ENCODE peak calls at places on chromosomes 6 and 20, in nine cellular contexts. One of them, this sample, is unnamed.

GRCh38 chr20:34582911-34583310 is 24.4 kb downstream of the MAP1LC3A start:
- DNase-seq in activated CD4-positive, CD25-positive, alpha-beta regulatory T cell: no peak
- DNase-seq in substantia nigra: no peak
- DNase-seq in NCI-H1105 treated with DMSO at 0.1 percent for 48 hours: no peak
- DNase-seq in RCC 7860: peak; percentile 27
- DNase-seq in activated CD4-positive, alpha-beta T cell treated with anti-CD3 and anti-CD28 coated beads, Interleukin-2, amount 10 ng/mL, durations not matched to agents 7 days and 5 days: no peak
- DNase-seq in AML-193: no peak
- DNase-seq in A172: no peak
- DNase-seq in caudate nucleus: no peak
- DNase-seq in this sample: no peak

GRCh38 chr6:85673198-85674139 is 30.8 kb upstream of the SYNCRIP start:
- DNase-seq in activated CD4-positive, CD25-positive, alpha-beta regulatory T cell: no peak
- DNase-seq in substantia nigra: no peak
- DNase-seq in NCI-H1105 treated with DMSO at 0.1 percent for 48 hours: no peak
- DNase-seq in RCC 7860: no peak
- DNase-seq in activated CD4-positive, alpha-beta T cell treated with anti-CD3 and anti-CD28 coated beads, Interleukin-2, amount 10 ng/mL, durations not matched to agents 7 days and 5 days: no peak
- DNase-seq in AML-193: no peak
- DNase-seq in A172: no peak
- DNase-seq in caudate nucleus: no peak
- DNase-seq in this sample: no peak

GRCh38 chr6:100078509-100078908 is 84.5 kb upstream of the MCHR2 start:
- DNase-seq in activated CD4-positive, CD25-positive, alpha-beta regulatory T cell: no peak
- DNase-seq in substantia nigra: no peak
- DNase-seq in NCI-H1105 treated with DMSO at 0.1 percent for 48 hours: no peak
- DNase-seq in RCC 7860: peak; percentile 17
- DNase-seq in activated CD4-positive, alpha-beta T cell treated with anti-CD3 and anti-CD28 coated beads, Interleukin-2, amount 10 ng/mL, durations not matched to agents 7 days and 5 days: no peak
- DNase-seq in AML-193: no peak
- DNase-seq in A172: peak; percentile 77
- DNase-seq in caudate nucleus: no peak
- DNase-seq in this sample: no peak

GRCh38 chr20:24633521-24633920 is 164.1 kb downstream of the SYNDIG1 start:
- DNase-seq in activated CD4-positive, CD25-positive, alpha-beta regulatory T cell: no peak
- DNase-seq in substantia nigra: no peak
- DNase-seq in NCI-H1105 treated with DMSO at 0.1 percent for 48 hours: no peak
- DNase-seq in RCC 7860: no peak
- DNase-seq in activated CD4-positive, alpha-beta T cell treated with anti-CD3 and anti-CD28 coated beads, Interleukin-2, amount 10 ng/mL, durations not matched to agents 7 days and 5 days: no peak
- DNase-seq in AML-193: no peak
- DNase-seq in A172: no peak
- DNase-seq in caudate nucleus: no peak
- DNase-seq in this sample: no peak

GRCh38 chr6:79833806-79834205 is 113.5 kb downstream of the ELOVL4 start:
- DNase-seq in activated CD4-positive, CD25-positive, alpha-beta regulatory T cell: no peak
- DNase-seq in substantia nigra: no peak
- DNase-seq in NCI-H1105 treated with DMSO at 0.1 percent for 48 hours: no peak
- DNase-seq in RCC 7860: no peak
- DNase-seq in activated CD4-positive, alpha-beta T cell treated with anti-CD3 and anti-CD28 coated beads, Interleukin-2, amount 10 ng/mL, durations not matched to agents 7 days and 5 days: no peak
- DNase-seq in AML-193: no peak
- DNase-seq in A172: no peak
- DNase-seq in caudate nucleus: no peak
- DNase-seq in this sample: peak; percentile 18

GRCh38 chr20:5448449-5449118 is 131.8 kb upstream of the PROKR2 start:
- DNase-seq in activated CD4-positive, CD25-positive, alpha-beta regulatory T cell: no peak
- DNase-seq in substantia nigra: no peak
- DNase-seq in NCI-H1105 treated with DMSO at 0.1 percent for 48 hours: peak; percentile 64
- DNase-seq in RCC 7860: peak; percentile 6
- DNase-seq in activated CD4-positive, alpha-beta T cell treated with anti-CD3 and anti-CD28 coated beads, Interleukin-2, amount 10 ng/mL, durations not matched to agents 7 days and 5 days: peak; percentile 54
- DNase-seq in AML-193: peak; percentile 24
- DNase-seq in A172: peak; percentile 63
- DNase-seq in caudate nucleus: no peak
- DNase-seq in this sample: peak; percentile 7

GRCh38 chr20:20894753-20895152 is 182.3 kb upstream of the RALGAPA2 start:
- DNase-seq in activated CD4-positive, CD25-positive, alpha-beta regulatory T cell: no peak
- DNase-seq in substantia nigra: no peak
- DNase-seq in NCI-H1105 treated with DMSO at 0.1 percent for 48 hours: no peak
- DNase-seq in RCC 7860: no peak
- DNase-seq in activated CD4-positive, alpha-beta T cell treated with anti-CD3 and anti-CD28 coated beads, Interleukin-2, amount 10 ng/mL, durations not matched to agents 7 days and 5 days: no peak
- DNase-seq in AML-193: no peak
- DNase-seq in A172: no peak
- DNase-seq in caudate nucleus: no peak
- DNase-seq in this sample: no peak

GRCh38 chr6:25332671-25333071 is 53.5 kb downstream of the CARMIL1 start:
- DNase-seq in activated CD4-positive, CD25-positive, alpha-beta regulatory T cell: no peak
- DNase-seq in substantia nigra: no peak
- DNase-seq in NCI-H1105 treated with DMSO at 0.1 percent for 48 hours: no peak
- DNase-seq in RCC 7860: no peak
- DNase-seq in activated CD4-positive, alpha-beta T cell treated with anti-CD3 and anti-CD28 coated beads, Interleukin-2, amount 10 ng/mL, durations not matched to agents 7 days and 5 days: no peak
- DNase-seq in AML-193: no peak
- DNase-seq in A172: no peak
- DNase-seq in caudate nucleus: no peak
- DNase-seq in this sample: peak; percentile 12

GRCh38 chr20:2805682-2806350 is 5.4 kb upstream of the CPXM1 start:
- DNase-seq in activated CD4-positive, CD25-positive, alpha-beta regulatory T cell: no peak
- DNase-seq in substantia nigra: no peak
- DNase-seq in NCI-H1105 treated with DMSO at 0.1 percent for 48 hours: no peak
- DNase-seq in RCC 7860: no peak
- DNase-seq in activated CD4-positive, alpha-beta T cell treated with anti-CD3 and anti-CD28 coated beads, Interleukin-2, amount 10 ng/mL, durations not matched to agents 7 days and 5 days: no peak
- DNase-seq in AML-193: no peak
- DNase-seq in A172: no peak
- DNase-seq in caudate nucleus: no peak
- DNase-seq in this sample: no peak

GRCh38 chr20:22353586-22353985 is 230.8 kb downstream of the FOXA2 start:
- DNase-seq in activated CD4-positive, CD25-positive, alpha-beta regulatory T cell: no peak
- DNase-seq in substantia nigra: no peak
- DNase-seq in NCI-H1105 treated with DMSO at 0.1 percent for 48 hours: no peak
- DNase-seq in RCC 7860: no peak
- DNase-seq in activated CD4-positive, alpha-beta T cell treated with anti-CD3 and anti-CD28 coated beads, Interleukin-2, amount 10 ng/mL, durations not matched to agents 7 days and 5 days: no peak
- DNase-seq in AML-193: no peak
- DNase-seq in A172: no peak
- DNase-seq in caudate nucleus: no peak
- DNase-seq in this sample: no peak

GRCh38 chr6:4256969-4257368 is 121.6 kb upstream of the ECI2 start:
- DNase-seq in activated CD4-positive, CD25-positive, alpha-beta regulatory T cell: no peak
- DNase-seq in substantia nigra: no peak
- DNase-seq in NCI-H1105 treated with DMSO at 0.1 percent for 48 hours: no peak
- DNase-seq in RCC 7860: no peak
- DNase-seq in activated CD4-positive, alpha-beta T cell treated with anti-CD3 and anti-CD28 coated beads, Interleukin-2, amount 10 ng/mL, durations not matched to agents 7 days and 5 days: no peak
- DNase-seq in AML-193: no peak
- DNase-seq in A172: peak; percentile 45
- DNase-seq in caudate nucleus: no peak
- DNase-seq in this sample: no peak

GRCh38 chr6:152296648-152297376 is 340.4 kb downstream of the SYNE1 start:
- DNase-seq in activated CD4-positive, CD25-positive, alpha-beta regulatory T cell: no peak
- DNase-seq in substantia nigra: no peak
- DNase-seq in NCI-H1105 treated with DMSO at 0.1 percent for 48 hours: no peak
- DNase-seq in RCC 7860: no peak
- DNase-seq in activated CD4-positive, alpha-beta T cell treated with anti-CD3 and anti-CD28 coated beads, Interleukin-2, amount 10 ng/mL, durations not matched to agents 7 days and 5 days: no peak
- DNase-seq in AML-193: no peak
- DNase-seq in A172: no peak
- DNase-seq in caudate nucleus: no peak
- DNase-seq in this sample: no peak

GRCh38 chr20:8018928-8019177 is 708 bp downstream of the TMX4 start:
- DNase-seq in activated CD4-positive, CD25-positive, alpha-beta regulatory T cell: no peak
- DNase-seq in substantia nigra: no peak
- DNase-seq in NCI-H1105 treated with DMSO at 0.1 percent for 48 hours: peak; percentile 78
- DNase-seq in RCC 7860: peak; percentile 9
- DNase-seq in activated CD4-positive, alpha-beta T cell treated with anti-CD3 and anti-CD28 coated beads, Interleukin-2, amount 10 ng/mL, durations not matched to agents 7 days and 5 days: no peak
- DNase-seq in AML-193: peak; percentile 64
- DNase-seq in A172: peak; percentile 36
- DNase-seq in caudate nucleus: no peak
- DNase-seq in this sample: no peak

GRCh38 chr20:32762754-32763201 is 593 bp downstream of the DNMT3B start:
- DNase-seq in activated CD4-positive, CD25-positive, alpha-beta regulatory T cell: no peak
- DNase-seq in substantia nigra: no peak
- DNase-seq in NCI-H1105 treated with DMSO at 0.1 percent for 48 hours: peak; percentile 22
- DNase-seq in RCC 7860: no peak
- DNase-seq in activated CD4-positive, alpha-beta T cell treated with anti-CD3 and anti-CD28 coated beads, Interleukin-2, amount 10 ng/mL, durations not matched to agents 7 days and 5 days: no peak
- DNase-seq in AML-193: no peak
- DNase-seq in A172: no peak
- DNase-seq in caudate nucleus: no peak
- DNase-seq in this sample: no peak

GRCh38 chr20:10843161-10843711 is 169.4 kb upstream of the JAG1 start:
- DNase-seq in activated CD4-positive, CD25-positive, alpha-beta regulatory T cell: no peak
- DNase-seq in substantia nigra: no peak
- DNase-seq in NCI-H1105 treated with DMSO at 0.1 percent for 48 hours: no peak
- DNase-seq in RCC 7860: no peak
- DNase-seq in activated CD4-positive, alpha-beta T cell treated with anti-CD3 and anti-CD28 coated beads, Interleukin-2, amount 10 ng/mL, durations not matched to agents 7 days and 5 days: no peak
- DNase-seq in AML-193: no peak
- DNase-seq in A172: no peak
- DNase-seq in caudate nucleus: no peak
- DNase-seq in this sample: no peak

GRCh38 chr6:163705923-163706322 is 291.4 kb downstream of the QKI start:
- DNase-seq in activated CD4-positive, CD25-positive, alpha-beta regulatory T cell: no peak
- DNase-seq in substantia nigra: no peak
- DNase-seq in NCI-H1105 treated with DMSO at 0.1 percent for 48 hours: no peak
- DNase-seq in RCC 7860: no peak
- DNase-seq in activated CD4-positive, alpha-beta T cell treated with anti-CD3 and anti-CD28 coated beads, Interleukin-2, amount 10 ng/mL, durations not matched to agents 7 days and 5 days: no peak
- DNase-seq in AML-193: no peak
- DNase-seq in A172: no peak
- DNase-seq in caudate nucleus: no peak
- DNase-seq in this sample: no peak

GRCh38 chr20:57445298-57445697 is 54.1 kb downstream of the RBM38 start:
- DNase-seq in activated CD4-positive, CD25-positive, alpha-beta regulatory T cell: no peak
- DNase-seq in substantia nigra: no peak
- DNase-seq in NCI-H1105 treated with DMSO at 0.1 percent for 48 hours: no peak
- DNase-seq in RCC 7860: no peak
- DNase-seq in activated CD4-positive, alpha-beta T cell treated with anti-CD3 and anti-CD28 coated beads, Interleukin-2, amount 10 ng/mL, durations not matched to agents 7 days and 5 days: no peak
- DNase-seq in AML-193: no peak
- DNase-seq in A172: peak; percentile 70
- DNase-seq in caudate nucleus: no peak
- DNase-seq in this sample: peak; percentile 41

GRCh38 chr6:111870054-111870750 is 3.0 kb downstream of the FYN start:
- DNase-seq in activated CD4-positive, CD25-positive, alpha-beta regulatory T cell: no peak
- DNase-seq in substantia nigra: no peak
- DNase-seq in NCI-H1105 treated with DMSO at 0.1 percent for 48 hours: no peak
- DNase-seq in RCC 7860: no peak
- DNase-seq in activated CD4-positive, alpha-beta T cell treated with anti-CD3 and anti-CD28 coated beads, Interleukin-2, amount 10 ng/mL, durations not matched to agents 7 days and 5 days: no peak
- DNase-seq in AML-193: peak; percentile 26
- DNase-seq in A172: no peak
- DNase-seq in caudate nucleus: no peak
- DNase-seq in this sample: no peak

GRCh38 chr20:56247954-56248782 is at the start of gene MC3R:
- DNase-seq in activated CD4-positive, CD25-positive, alpha-beta regulatory T cell: no peak
- DNase-seq in substantia nigra: peak; percentile 1
- DNase-seq in NCI-H1105 treated with DMSO at 0.1 percent for 48 hours: peak; percentile 67
- DNase-seq in RCC 7860: peak; percentile 16
- DNase-seq in activated CD4-positive, alpha-beta T cell treated with anti-CD3 and anti-CD28 coated beads, Interleukin-2, amount 10 ng/mL, durations not matched to agents 7 days and 5 days: peak; percentile 52
- DNase-seq in AML-193: peak; percentile 48
- DNase-seq in A172: peak; percentile 16
- DNase-seq in caudate nucleus: peak; percentile 2
- DNase-seq in this sample: no peak

GRCh38 chr6:130671119-130672104 is 155.8 kb upstream of the SMLR1 start:
- DNase-seq in activated CD4-positive, CD25-positive, alpha-beta regulatory T cell: no peak
- DNase-seq in substantia nigra: no peak
- DNase-seq in NCI-H1105 treated with DMSO at 0.1 percent for 48 hours: no peak
- DNase-seq in RCC 7860: no peak
- DNase-seq in activated CD4-positive, alpha-beta T cell treated with anti-CD3 and anti-CD28 coated beads, Interleukin-2, amount 10 ng/mL, durations not matched to agents 7 days and 5 days: no peak
- DNase-seq in AML-193: no peak
- DNase-seq in A172: no peak
- DNase-seq in caudate nucleus: no peak
- DNase-seq in this sample: no peak

GRCh38 chr6:168314948-168315347 is 4.6 kb downstream of the DACT2 start:
- DNase-seq in activated CD4-positive, CD25-positive, alpha-beta regulatory T cell: no peak
- DNase-seq in substantia nigra: no peak
- DNase-seq in NCI-H1105 treated with DMSO at 0.1 percent for 48 hours: no peak
- DNase-seq in RCC 7860: no peak
- DNase-seq in activated CD4-positive, alpha-beta T cell treated with anti-CD3 and anti-CD28 coated beads, Interleukin-2, amount 10 ng/mL, durations not matched to agents 7 days and 5 days: no peak
- DNase-seq in AML-193: no peak
- DNase-seq in A172: no peak
- DNase-seq in caudate nucleus: no peak
- DNase-seq in this sample: no peak

GRCh38 chr6:144315226-144315980 is 30.3 kb downstream of the UTRN start:
- DNase-seq in activated CD4-positive, CD25-positive, alpha-beta regulatory T cell: no peak
- DNase-seq in substantia nigra: no peak
- DNase-seq in NCI-H1105 treated with DMSO at 0.1 percent for 48 hours: no peak
- DNase-seq in RCC 7860: no peak
- DNase-seq in activated CD4-positive, alpha-beta T cell treated with anti-CD3 and anti-CD28 coated beads, Interleukin-2, amount 10 ng/mL, durations not matched to agents 7 days and 5 days: no peak
- DNase-seq in AML-193: no peak
- DNase-seq in A172: no peak
- DNase-seq in caudate nucleus: no peak
- DNase-seq in this sample: no peak

GRCh38 chr6:151002562-151002961 is 137.1 kb downstream of the MTHFD1L start:
- DNase-seq in activated CD4-positive, CD25-positive, alpha-beta regulatory T cell: no peak
- DNase-seq in substantia nigra: no peak
- DNase-seq in NCI-H1105 treated with DMSO at 0.1 percent for 48 hours: no peak
- DNase-seq in RCC 7860: no peak
- DNase-seq in activated CD4-positive, alpha-beta T cell treated with anti-CD3 and anti-CD28 coated beads, Interleukin-2, amount 10 ng/mL, durations not matched to agents 7 days and 5 days: no peak
- DNase-seq in AML-193: no peak
- DNase-seq in A172: no peak
- DNase-seq in caudate nucleus: peak; percentile 23
- DNase-seq in this sample: no peak

GRCh38 chr6:152338335-152339125 is 298.6 kb downstream of the SYNE1 start:
- DNase-seq in activated CD4-positive, CD25-positive, alpha-beta regulatory T cell: peak; percentile 17
- DNase-seq in substantia nigra: no peak
- DNase-seq in NCI-H1105 treated with DMSO at 0.1 percent for 48 hours: peak; percentile 18
- DNase-seq in RCC 7860: no peak
- DNase-seq in activated CD4-positive, alpha-beta T cell treated with anti-CD3 and anti-CD28 coated beads, Interleukin-2, amount 10 ng/mL, durations not matched to agents 7 days and 5 days: peak; percentile 66
- DNase-seq in AML-193: peak; percentile 64
- DNase-seq in A172: peak; percentile 12
- DNase-seq in caudate nucleus: no peak
- DNase-seq in this sample: peak; percentile 27

GRCh38 chr6:54255881-54256280 is 52.4 kb upstream of the TINAG start:
- DNase-seq in activated CD4-positive, CD25-positive, alpha-beta regulatory T cell: no peak
- DNase-seq in substantia nigra: no peak
- DNase-seq in NCI-H1105 treated with DMSO at 0.1 percent for 48 hours: no peak
- DNase-seq in RCC 7860: no peak
- DNase-seq in activated CD4-positive, alpha-beta T cell treated with anti-CD3 and anti-CD28 coated beads, Interleukin-2, amount 10 ng/mL, durations not matched to agents 7 days and 5 days: no peak
- DNase-seq in AML-193: no peak
- DNase-seq in A172: no peak
- DNase-seq in caudate nucleus: no peak
- DNase-seq in this sample: no peak

GRCh38 chr6:159953091-159953581 is 15.7 kb upstream of the IGF2R start:
- DNase-seq in activated CD4-positive, CD25-positive, alpha-beta regulatory T cell: no peak
- DNase-seq in substantia nigra: no peak
- DNase-seq in NCI-H1105 treated with DMSO at 0.1 percent for 48 hours: no peak
- DNase-seq in RCC 7860: no peak
- DNase-seq in activated CD4-positive, alpha-beta T cell treated with anti-CD3 and anti-CD28 coated beads, Interleukin-2, amount 10 ng/mL, durations not matched to agents 7 days and 5 days: no peak
- DNase-seq in AML-193: peak; percentile 98
- DNase-seq in A172: no peak
- DNase-seq in caudate nucleus: no peak
- DNase-seq in this sample: peak; percentile 87

GRCh38 chr6:116902634-116903033 is 25.6 kb downstream of the RFX6 start:
- DNase-seq in activated CD4-positive, CD25-positive, alpha-beta regulatory T cell: no peak
- DNase-seq in substantia nigra: no peak
- DNase-seq in NCI-H1105 treated with DMSO at 0.1 percent for 48 hours: no peak
- DNase-seq in RCC 7860: no peak
- DNase-seq in activated CD4-positive, alpha-beta T cell treated with anti-CD3 and anti-CD28 coated beads, Interleukin-2, amount 10 ng/mL, durations not matched to agents 7 days and 5 days: no peak
- DNase-seq in AML-193: no peak
- DNase-seq in A172: no peak
- DNase-seq in caudate nucleus: no peak
- DNase-seq in this sample: no peak

GRCh38 chr20:46785958-46786357 is 76.5 kb downstream of the SLC2A10 start:
- DNase-seq in activated CD4-positive, CD25-positive, alpha-beta regulatory T cell: no peak
- DNase-seq in substantia nigra: no peak
- DNase-seq in NCI-H1105 treated with DMSO at 0.1 percent for 48 hours: no peak
- DNase-seq in RCC 7860: no peak
- DNase-seq in activated CD4-positive, alpha-beta T cell treated with anti-CD3 and anti-CD28 coated beads, Interleukin-2, amount 10 ng/mL, durations not matched to agents 7 days and 5 days: no peak
- DNase-seq in AML-193: no peak
- DNase-seq in A172: no peak
- DNase-seq in caudate nucleus: no peak
- DNase-seq in this sample: no peak